ENCODE peak calls at places on chromosomes 1 and 21, in ten cellular contexts. One of them, this sample, is unnamed. For H3K36me3 and H3K4me1, the result is how much of the 10 kb centered on the place peaks cover.

GRCh38 chr1:47752048-47752451 is 245.1 kb downstream of the TRABD2B start:
- DNase-seq in right atrium auricular region: peak
- DNase-seq in mesenchymal stem cell: no peak
- DNase-seq in pancreas: no peak
- DNase-seq in breast epithelium: no peak
- DNase-seq in colonic mucosa: peak
- DNase-seq in effector memory CD4-positive, alpha-beta T cell: no peak
- DNase-seq in MM.1S: no peak
- DNase-seq in upper lobe of right lung: no peak
- DNase-seq in tibial nerve: no peak
- DNase-seq in this sample: no peak

GRCh38 chr1:6801998-6802397 is 16.7 kb downstream of the CAMTA1 start:
- DNase-seq in right atrium auricular region: no peak
- DNase-seq in mesenchymal stem cell: peak
- DNase-seq in pancreas: no peak
- DNase-seq in breast epithelium: no peak
- DNase-seq in colonic mucosa: peak
- DNase-seq in effector memory CD4-positive, alpha-beta T cell: no peak
- DNase-seq in MM.1S: no peak
- DNase-seq in upper lobe of right lung: no peak
- DNase-seq in tibial nerve: no peak
- DNase-seq in this sample: no peak

GRCh38 chr1:153572569-153573015 is 6.9 kb upstream of the S100A2 start:
- DNase-seq in right atrium auricular region: peak
- DNase-seq in mesenchymal stem cell: peak
- DNase-seq in pancreas: peak
- DNase-seq in breast epithelium: peak
- DNase-seq in colonic mucosa: peak
- DNase-seq in effector memory CD4-positive, alpha-beta T cell: no peak
- DNase-seq in MM.1S: peak
- DNase-seq in upper lobe of right lung: peak
- DNase-seq in tibial nerve: peak
- DNase-seq in this sample: no peak

GRCh38 chr1:205285391-205286101 is 36.0 kb downstream of the NUAK2 start:
- DNase-seq in right atrium auricular region: no peak
- DNase-seq in mesenchymal stem cell: peak
- DNase-seq in pancreas: no peak
- DNase-seq in breast epithelium: no peak
- DNase-seq in colonic mucosa: no peak
- DNase-seq in effector memory CD4-positive, alpha-beta T cell: peak
- DNase-seq in MM.1S: peak
- DNase-seq in upper lobe of right lung: no peak
- DNase-seq in tibial nerve: no peak
- DNase-seq in this sample: peak

GRCh38 chr1:109586055-109586454 is 33.4 kb downstream of the GNAT2 start:
- DNase-seq in right atrium auricular region: no peak
- DNase-seq in mesenchymal stem cell: no peak
- DNase-seq in pancreas: no peak
- DNase-seq in breast epithelium: no peak
- DNase-seq in colonic mucosa: no peak
- DNase-seq in effector memory CD4-positive, alpha-beta T cell: no peak
- DNase-seq in MM.1S: no peak
- DNase-seq in upper lobe of right lung: no peak
- DNase-seq in tibial nerve: no peak
- DNase-seq in this sample: no peak

GRCh38 chr1:182604128-182604834 is at the start of gene RGS16:
- DNase-seq in right atrium auricular region: peak
- DNase-seq in mesenchymal stem cell: peak
- DNase-seq in pancreas: peak
- DNase-seq in breast epithelium: peak
- DNase-seq in colonic mucosa: peak
- DNase-seq in effector memory CD4-positive, alpha-beta T cell: peak
- DNase-seq in MM.1S: peak
- DNase-seq in upper lobe of right lung: peak
- DNase-seq in tibial nerve: peak
- DNase-seq in this sample: peak

GRCh38 chr21:17911628-17912027 is 92.5 kb upstream of the C21orf91 start:
- DNase-seq in right atrium auricular region: no peak
- DNase-seq in mesenchymal stem cell: no peak
- DNase-seq in pancreas: no peak
- DNase-seq in breast epithelium: no peak
- DNase-seq in colonic mucosa: no peak
- DNase-seq in effector memory CD4-positive, alpha-beta T cell: no peak
- DNase-seq in MM.1S: no peak
- DNase-seq in upper lobe of right lung: no peak
- DNase-seq in tibial nerve: no peak
- DNase-seq in this sample: no peak

GRCh38 chr1:240046000-240046399 is 45.7 kb upstream of the FMN2 start:
- DNase-seq in right atrium auricular region: no peak
- DNase-seq in mesenchymal stem cell: no peak
- DNase-seq in pancreas: no peak
- DNase-seq in breast epithelium: no peak
- DNase-seq in colonic mucosa: no peak
- DNase-seq in effector memory CD4-positive, alpha-beta T cell: no peak
- DNase-seq in MM.1S: no peak
- DNase-seq in upper lobe of right lung: no peak
- DNase-seq in tibial nerve: no peak
- DNase-seq in this sample: no peak

GRCh38 chr1:30809514-30810263 is 52.1 kb upstream of the LAPTM5 start:
- DNase-seq in right atrium auricular region: no peak
- DNase-seq in mesenchymal stem cell: peak
- DNase-seq in pancreas: no peak
- DNase-seq in breast epithelium: peak
- DNase-seq in colonic mucosa: no peak
- DNase-seq in effector memory CD4-positive, alpha-beta T cell: no peak
- DNase-seq in MM.1S: no peak
- DNase-seq in upper lobe of right lung: no peak
- DNase-seq in tibial nerve: no peak
- DNase-seq in this sample: no peak

GRCh38 chr1:115469703-115470476 is 131.8 kb upstream of the NGF start:
- DNase-seq in right atrium auricular region: peak
- DNase-seq in mesenchymal stem cell: peak
- DNase-seq in pancreas: no peak
- DNase-seq in breast epithelium: no peak
- DNase-seq in colonic mucosa: peak
- DNase-seq in effector memory CD4-positive, alpha-beta T cell: no peak
- DNase-seq in MM.1S: no peak
- DNase-seq in upper lobe of right lung: peak
- DNase-seq in tibial nerve: no peak
- DNase-seq in this sample: peak

GRCh38 chr1:105914403-105914802 is 1142.1 kb upstream of the PRMT6 start:
- DNase-seq in right atrium auricular region: no peak
- DNase-seq in mesenchymal stem cell: no peak
- DNase-seq in pancreas: no peak
- DNase-seq in breast epithelium: no peak
- DNase-seq in colonic mucosa: no peak
- DNase-seq in effector memory CD4-positive, alpha-beta T cell: no peak
- DNase-seq in MM.1S: no peak
- DNase-seq in upper lobe of right lung: no peak
- DNase-seq in tibial nerve: no peak
- DNase-seq in this sample: no peak

GRCh38 chr1:105909811-105910210 is 1146.7 kb upstream of the PRMT6 start:
- DNase-seq in right atrium auricular region: no peak
- DNase-seq in mesenchymal stem cell: no peak
- DNase-seq in pancreas: no peak
- DNase-seq in breast epithelium: no peak
- DNase-seq in colonic mucosa: no peak
- DNase-seq in effector memory CD4-positive, alpha-beta T cell: no peak
- DNase-seq in MM.1S: no peak
- DNase-seq in upper lobe of right lung: no peak
- DNase-seq in tibial nerve: no peak
- DNase-seq in this sample: no peak
- H3K36me3 ChIP-seq in right atrium auricular region: under half
- H3K36me3 ChIP-seq in mesenchymal stem cell: under half
- H3K36me3 ChIP-seq in pancreas: under half
- H3K36me3 ChIP-seq in breast epithelium: under half
- H3K36me3 ChIP-seq in colonic mucosa: under half
- H3K36me3 ChIP-seq in effector memory CD4-positive, alpha-beta T cell: under half
- H3K36me3 ChIP-seq in MM.1S: under half
- H3K36me3 ChIP-seq in upper lobe of right lung: under half
- H3K36me3 ChIP-seq in tibial nerve: under half
- H3K36me3 ChIP-seq in this sample: under half

GRCh38 chr1:16022393-16022792 is 557 bp downstream of the CLCNKA start:
- DNase-seq in right atrium auricular region: no peak
- DNase-seq in mesenchymal stem cell: no peak
- DNase-seq in pancreas: no peak
- DNase-seq in breast epithelium: no peak
- DNase-seq in colonic mucosa: no peak
- DNase-seq in effector memory CD4-positive, alpha-beta T cell: no peak
- DNase-seq in MM.1S: no peak
- DNase-seq in upper lobe of right lung: no peak
- DNase-seq in tibial nerve: no peak
- DNase-seq in this sample: no peak

GRCh38 chr1:16028237-16029002 is 6.6 kb downstream of the CLCNKA start:
- DNase-seq in right atrium auricular region: no peak
- DNase-seq in mesenchymal stem cell: no peak
- DNase-seq in pancreas: no peak
- DNase-seq in breast epithelium: peak
- DNase-seq in colonic mucosa: no peak
- DNase-seq in effector memory CD4-positive, alpha-beta T cell: no peak
- DNase-seq in MM.1S: no peak
- DNase-seq in upper lobe of right lung: no peak
- DNase-seq in tibial nerve: no peak
- DNase-seq in this sample: no peak

GRCh38 chr1:16023050-16023653 is 1.3 kb downstream of the CLCNKA start:
- DNase-seq in right atrium auricular region: no peak
- DNase-seq in mesenchymal stem cell: no peak
- DNase-seq in pancreas: no peak
- DNase-seq in breast epithelium: no peak
- DNase-seq in colonic mucosa: no peak
- DNase-seq in effector memory CD4-positive, alpha-beta T cell: no peak
- DNase-seq in MM.1S: no peak
- DNase-seq in upper lobe of right lung: no peak
- DNase-seq in tibial nerve: no peak
- DNase-seq in this sample: no peak

GRCh38 chr1:16029288-16029687 is 7.5 kb downstream of the CLCNKA start:
- DNase-seq in right atrium auricular region: no peak
- DNase-seq in mesenchymal stem cell: no peak
- DNase-seq in pancreas: no peak
- DNase-seq in breast epithelium: no peak
- DNase-seq in colonic mucosa: no peak
- DNase-seq in effector memory CD4-positive, alpha-beta T cell: no peak
- DNase-seq in MM.1S: no peak
- DNase-seq in upper lobe of right lung: no peak
- DNase-seq in tibial nerve: no peak
- DNase-seq in this sample: no peak

GRCh38 chr1:16026723-16027484 is 5.1 kb downstream of the CLCNKA start:
- DNase-seq in right atrium auricular region: no peak
- DNase-seq in mesenchymal stem cell: no peak
- DNase-seq in pancreas: no peak
- DNase-seq in breast epithelium: peak
- DNase-seq in colonic mucosa: no peak
- DNase-seq in effector memory CD4-positive, alpha-beta T cell: peak
- DNase-seq in MM.1S: peak
- DNase-seq in upper lobe of right lung: no peak
- DNase-seq in tibial nerve: no peak
- DNase-seq in this sample: no peak
- H3K4me3 ChIP-seq in right atrium auricular region: peak
- H3K4me3 ChIP-seq in mesenchymal stem cell: no peak
- H3K4me3 ChIP-seq in pancreas: no peak
- H3K4me3 ChIP-seq in breast epithelium: no peak
- H3K4me3 ChIP-seq in colonic mucosa: no peak
- H3K4me3 ChIP-seq in effector memory CD4-positive, alpha-beta T cell: peak
- H3K4me3 ChIP-seq in MM.1S: peak
- H3K4me3 ChIP-seq in upper lobe of right lung: peak
- H3K4me3 ChIP-seq in tibial nerve: peak
- H3K4me3 ChIP-seq in this sample: no peak

GRCh38 chr1:55038974-55039341 is 390 bp upstream of the PCSK9 start:
- DNase-seq in right atrium auricular region: no peak
- DNase-seq in mesenchymal stem cell: no peak
- DNase-seq in pancreas: no peak
- DNase-seq in breast epithelium: no peak
- DNase-seq in colonic mucosa: no peak
- DNase-seq in effector memory CD4-positive, alpha-beta T cell: no peak
- DNase-seq in MM.1S: no peak
- DNase-seq in upper lobe of right lung: no peak
- DNase-seq in tibial nerve: no peak
- DNase-seq in this sample: no peak
- H3K4me1 ChIP-seq in right atrium auricular region: under half
- H3K4me1 ChIP-seq in mesenchymal stem cell: under half
- H3K4me1 ChIP-seq in pancreas: under half
- H3K4me1 ChIP-seq in breast epithelium: under half
- H3K4me1 ChIP-seq in colonic mucosa: under half
- H3K4me1 ChIP-seq in effector memory CD4-positive, alpha-beta T cell: under half
- H3K4me1 ChIP-seq in MM.1S: under half
- H3K4me1 ChIP-seq in upper lobe of right lung: under half
- H3K4me1 ChIP-seq in tibial nerve: under half
- H3K4me1 ChIP-seq in this sample: under half

GRCh38 chr21:39189857-39190604 is 6.8 kb upstream of the PSMG1 start:
- DNase-seq in right atrium auricular region: no peak
- DNase-seq in mesenchymal stem cell: no peak
- DNase-seq in pancreas: no peak
- DNase-seq in breast epithelium: no peak
- DNase-seq in colonic mucosa: no peak
- DNase-seq in effector memory CD4-positive, alpha-beta T cell: no peak
- DNase-seq in MM.1S: no peak
- DNase-seq in upper lobe of right lung: no peak
- DNase-seq in tibial nerve: no peak
- DNase-seq in this sample: no peak

GRCh38 chr21:39197448-39197847 is 14.2 kb upstream of the PSMG1 start:
- DNase-seq in right atrium auricular region: no peak
- DNase-seq in mesenchymal stem cell: no peak
- DNase-seq in pancreas: no peak
- DNase-seq in breast epithelium: no peak
- DNase-seq in colonic mucosa: no peak
- DNase-seq in effector memory CD4-positive, alpha-beta T cell: no peak
- DNase-seq in MM.1S: no peak
- DNase-seq in upper lobe of right lung: no peak
- DNase-seq in tibial nerve: no peak
- DNase-seq in this sample: no peak

GRCh38 chr21:39196310-39196709 is 13.1 kb upstream of the PSMG1 start:
- DNase-seq in right atrium auricular region: no peak
- DNase-seq in mesenchymal stem cell: no peak
- DNase-seq in pancreas: no peak
- DNase-seq in breast epithelium: no peak
- DNase-seq in colonic mucosa: no peak
- DNase-seq in effector memory CD4-positive, alpha-beta T cell: no peak
- DNase-seq in MM.1S: peak
- DNase-seq in upper lobe of right lung: no peak
- DNase-seq in tibial nerve: no peak
- DNase-seq in this sample: no peak

GRCh38 chr21:39196838-39197237 is 13.6 kb upstream of the PSMG1 start:
- DNase-seq in right atrium auricular region: no peak
- DNase-seq in mesenchymal stem cell: no peak
- DNase-seq in pancreas: no peak
- DNase-seq in breast epithelium: no peak
- DNase-seq in colonic mucosa: no peak
- DNase-seq in effector memory CD4-positive, alpha-beta T cell: no peak
- DNase-seq in MM.1S: no peak
- DNase-seq in upper lobe of right lung: no peak
- DNase-seq in tibial nerve: no peak
- DNase-seq in this sample: no peak

DNA sequence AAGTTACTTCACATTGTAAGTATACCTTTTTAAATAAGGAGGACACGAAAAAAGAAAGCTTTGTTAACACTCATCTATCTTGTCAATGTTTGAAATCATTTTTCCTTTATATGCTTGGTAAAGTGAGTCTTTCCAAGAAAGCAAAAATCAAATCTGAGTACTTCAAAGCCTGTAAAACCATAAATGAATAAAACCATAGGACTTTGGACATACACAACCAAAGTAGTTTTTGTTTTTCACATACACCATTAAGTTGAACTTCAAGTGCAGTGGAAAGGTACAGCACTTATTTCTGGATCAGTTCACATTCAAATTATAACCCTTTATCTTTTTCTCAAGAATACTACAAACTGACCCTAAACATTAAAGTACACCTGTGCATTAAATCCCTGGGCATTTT is 10.1 kb upstream of the PSMG1 start:
- DNase-seq in right atrium auricular region: no peak
- DNase-seq in mesenchymal stem cell: no peak
- DNase-seq in pancreas: no peak
- DNase-seq in breast epithelium: no peak
- DNase-seq in colonic mucosa: no peak
- DNase-seq in effector memory CD4-positive, alpha-beta T cell: no peak
- DNase-seq in MM.1S: no peak
- DNase-seq in upper lobe of right lung: no peak
- DNase-seq in tibial nerve: no peak
- DNase-seq in this sample: no peak
- H3K36me3 ChIP-seq in right atrium auricular region: under half
- H3K36me3 ChIP-seq in mesenchymal stem cell: under half
- H3K36me3 ChIP-seq in pancreas: under half
- H3K36me3 ChIP-seq in breast epithelium: under half
- H3K36me3 ChIP-seq in colonic mucosa: under half
- H3K36me3 ChIP-seq in effector memory CD4-positive, alpha-beta T cell: under half
- H3K36me3 ChIP-seq in MM.1S: under half
- H3K36me3 ChIP-seq in upper lobe of right lung: under half
- H3K36me3 ChIP-seq in tibial nerve: under half
- H3K36me3 ChIP-seq in this sample: under half

This sample was measured in CD4-positive, CD25-positive, alpha-beta regulatory T cell.